ENCODE peak calls at places on chromosomes 13 and 19, in nine cellular contexts. One of them, this sample, is unnamed.

GRCh38 chr13:75550159-75550567 is 572 bp downstream of the UCHL3 start:
- DNase-seq in heart left ventricle: no peak
- DNase-seq in esophagus muscularis mucosa: no peak
- DNase-seq in esophagus squamous epithelium: no peak
- DNase-seq in lower leg skin: no peak
- DNase-seq in GM12878: no peak
- DNase-seq in vagina: no peak
- DNase-seq in sigmoid colon: no peak
- DNase-seq in NB4: peak; percentile 69
- DNase-seq in this sample: no peak

GRCh38 chr19:32558607-32559228 is 22.3 kb upstream of the PDCD5 start:
- DNase-seq in vagina: no peak
- DNase-seq in esophagus squamous epithelium: no peak
- DNase-seq in sigmoid colon: no peak
- DNase-seq in NB4: no peak
- DNase-seq in lower leg skin: peak; percentile 18
- DNase-seq in esophagus muscularis mucosa: no peak
- DNase-seq in GM12878: no peak
- DNase-seq in heart left ventricle: no peak
- DNase-seq in this sample: no peak

GRCh38 chr13:80903911-80904310 is 563.0 kb upstream of the SPRY2 start:
- DNase-seq in esophagus squamous epithelium: no peak
- DNase-seq in GM12878: no peak
- DNase-seq in NB4: no peak
- DNase-seq in heart left ventricle: no peak
- DNase-seq in sigmoid colon: no peak
- DNase-seq in esophagus muscularis mucosa: no peak
- DNase-seq in lower leg skin: no peak
- DNase-seq in vagina: no peak
- DNase-seq in this sample: no peak

GRCh38 chr19:14497347-14497921 is 1.5 kb upstream of the GIPC1 start:
- DNase-seq in esophagus muscularis mucosa: no peak
- DNase-seq in esophagus squamous epithelium: no peak
- DNase-seq in GM12878: no peak
- DNase-seq in NB4: no peak
- DNase-seq in vagina: no peak
- DNase-seq in heart left ventricle: no peak
- DNase-seq in sigmoid colon: no peak
- DNase-seq in lower leg skin: no peak
- DNase-seq in this sample: no peak

GRCh38 chr13:36998624-36999041 is 507 bp downstream of the ALG5 start:
- DNase-seq in esophagus squamous epithelium: no peak
- DNase-seq in GM12878: no peak
- DNase-seq in NB4: peak; percentile 37
- DNase-seq in lower leg skin: peak; percentile 85
- DNase-seq in vagina: no peak
- DNase-seq in heart left ventricle: no peak
- DNase-seq in sigmoid colon: no peak
- DNase-seq in esophagus muscularis mucosa: no peak
- DNase-seq in this sample: no peak

GRCh38 chr13:47794963-47795362 is 206.1 kb downstream of the SUCLA2 start:
- DNase-seq in sigmoid colon: no peak
- DNase-seq in esophagus squamous epithelium: no peak
- DNase-seq in lower leg skin: no peak
- DNase-seq in GM12878: no peak
- DNase-seq in heart left ventricle: no peak
- DNase-seq in vagina: no peak
- DNase-seq in NB4: peak; percentile 35
- DNase-seq in esophagus muscularis mucosa: no peak
- DNase-seq in this sample: no peak

GRCh38 chr19:14167013-14167593 is 30.7 kb upstream of the ASF1B start:
- DNase-seq in esophagus squamous epithelium: no peak
- DNase-seq in heart left ventricle: no peak
- DNase-seq in vagina: no peak
- DNase-seq in NB4: no peak
- DNase-seq in GM12878: no peak
- DNase-seq in lower leg skin: no peak
- DNase-seq in sigmoid colon: no peak
- DNase-seq in esophagus muscularis mucosa: no peak
- DNase-seq in this sample: no peak

GRCh38 chr13:110638814-110639806 is 23.8 kb downstream of the NAXD start:
- DNase-seq in esophagus squamous epithelium: no peak
- DNase-seq in esophagus muscularis mucosa: no peak
- DNase-seq in heart left ventricle: no peak
- DNase-seq in NB4: no peak
- DNase-seq in sigmoid colon: no peak
- DNase-seq in GM12878: no peak
- DNase-seq in vagina: no peak
- DNase-seq in lower leg skin: no peak
- DNase-seq in this sample: no peak

GRCh38 chr13:31773538-31773937 is 34.2 kb downstream of the RXFP2 start:
- DNase-seq in lower leg skin: no peak
- DNase-seq in sigmoid colon: no peak
- DNase-seq in heart left ventricle: no peak
- DNase-seq in esophagus squamous epithelium: no peak
- DNase-seq in esophagus muscularis mucosa: no peak
- DNase-seq in NB4: no peak
- DNase-seq in vagina: no peak
- DNase-seq in GM12878: no peak
- DNase-seq in this sample: no peak

GRCh38 chr19:23943411-23943810 is 28.7 kb downstream of the ZNF726 start:
- DNase-seq in vagina: no peak
- DNase-seq in NB4: no peak
- DNase-seq in sigmoid colon: no peak
- DNase-seq in GM12878: no peak
- DNase-seq in heart left ventricle: no peak
- DNase-seq in esophagus squamous epithelium: no peak
- DNase-seq in esophagus muscularis mucosa: no peak
- DNase-seq in lower leg skin: no peak
- DNase-seq in this sample: no peak

GRCh38 chr13:64640002-64640401 is 2590.1 kb downstream of the PCDH9 start:
- DNase-seq in esophagus muscularis mucosa: no peak
- DNase-seq in lower leg skin: no peak
- DNase-seq in heart left ventricle: no peak
- DNase-seq in esophagus squamous epithelium: no peak
- DNase-seq in vagina: no peak
- DNase-seq in GM12878: no peak
- DNase-seq in sigmoid colon: no peak
- DNase-seq in NB4: no peak
- DNase-seq in this sample: no peak

GRCh38 chr19:33392341-33393285 is 19.1 kb downstream of the CEBPG start:
- DNase-seq in GM12878: no peak
- DNase-seq in sigmoid colon: peak; percentile 67
- DNase-seq in vagina: no peak
- DNase-seq in NB4: no peak
- DNase-seq in esophagus muscularis mucosa: no peak
- DNase-seq in esophagus squamous epithelium: no peak
- DNase-seq in lower leg skin: peak; percentile 86
- DNase-seq in heart left ventricle: no peak
- DNase-seq in this sample: no peak

GRCh38 chr19:2567580-2567979 is 91.7 kb downstream of the GADD45B start:
- DNase-seq in vagina: no peak
- DNase-seq in lower leg skin: peak; percentile 93
- DNase-seq in esophagus squamous epithelium: no peak
- DNase-seq in esophagus muscularis mucosa: no peak
- DNase-seq in sigmoid colon: peak; percentile 85
- DNase-seq in GM12878: no peak
- DNase-seq in NB4: no peak
- DNase-seq in heart left ventricle: peak; percentile 75
- DNase-seq in this sample: no peak

GRCh38 chr13:72390909-72391308 is 336.5 kb downstream of the MZT1 start:
- DNase-seq in esophagus muscularis mucosa: no peak
- DNase-seq in sigmoid colon: no peak
- DNase-seq in lower leg skin: no peak
- DNase-seq in NB4: no peak
- DNase-seq in vagina: no peak
- DNase-seq in heart left ventricle: no peak
- DNase-seq in GM12878: no peak
- DNase-seq in esophagus squamous epithelium: no peak
- DNase-seq in this sample: no peak

GRCh38 chr19:21462540-21462939 is 42.9 kb upstream of the ZNF429 start:
- DNase-seq in NB4: no peak
- DNase-seq in lower leg skin: peak; percentile 62
- DNase-seq in esophagus muscularis mucosa: no peak
- DNase-seq in GM12878: no peak
- DNase-seq in esophagus squamous epithelium: no peak
- DNase-seq in vagina: no peak
- DNase-seq in sigmoid colon: no peak
- DNase-seq in heart left ventricle: no peak
- DNase-seq in this sample: no peak
- H3K4me3 ChIP-seq in NB4: no peak overlapping the region
- H3K4me3 ChIP-seq in lower leg skin: no peak overlapping the region
- H3K4me3 ChIP-seq in esophagus muscularis mucosa: no peak overlapping the region
- H3K4me3 ChIP-seq in GM12878: no peak overlapping the region
- H3K4me3 ChIP-seq in esophagus squamous epithelium: no peak overlapping the region
- H3K4me3 ChIP-seq in vagina: no peak overlapping the region
- H3K4me3 ChIP-seq in sigmoid colon: no peak overlapping the region
- H3K4me3 ChIP-seq in heart left ventricle: no peak overlapping the region
- H3K4me3 ChIP-seq in this sample: no peak overlapping the region

DNA sequence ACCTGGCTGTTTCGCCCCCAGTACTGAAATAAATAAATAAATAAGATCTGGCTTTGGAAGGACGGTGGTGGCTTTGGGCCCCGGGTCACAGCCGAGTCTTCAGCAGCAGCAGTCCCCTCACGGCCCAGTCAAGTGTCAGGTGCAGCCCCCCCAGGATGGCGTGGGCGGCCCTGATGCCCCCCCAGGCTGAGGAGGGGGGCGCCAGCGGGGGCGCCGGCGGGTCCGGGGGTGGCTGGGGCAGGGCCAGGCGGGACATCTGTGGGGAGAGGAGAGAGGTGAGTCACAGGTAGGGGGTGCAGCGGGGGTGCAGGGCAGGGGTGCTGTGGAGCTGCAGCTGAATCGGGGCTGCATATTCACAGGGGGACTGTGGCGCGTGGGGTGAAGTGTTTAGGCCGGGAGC is 2.9 kb upstream of the GARIN5B start:
- DNase-seq in esophagus muscularis mucosa: no peak
- DNase-seq in vagina: no peak
- DNase-seq in lower leg skin: no peak
- DNase-seq in esophagus squamous epithelium: no peak
- DNase-seq in GM12878: no peak
- DNase-seq in sigmoid colon: no peak
- DNase-seq in NB4: no peak
- DNase-seq in heart left ventricle: no peak
- DNase-seq in this sample: no peak
- TF ChIP-seq POLR2A in esophagus muscularis mucosa: no peak
- TF ChIP-seq POLR2A in vagina: no peak
- TF ChIP-seq POLR2A in lower leg skin: no peak
- TF ChIP-seq POLR2A in esophagus squamous epithelium: no peak
- TF ChIP-seq POLR2A in GM12878: no peak
- TF ChIP-seq POLR2A in sigmoid colon: no peak
- TF ChIP-seq POLR2A in NB4: no peak
- TF ChIP-seq POLR2A in heart left ventricle: no peak
- TF ChIP-seq POLR2A in this sample: no peak

GRCh38 chr19:5916201-5916708 is 2.2 kb downstream of the CAPS start:
- DNase-seq in heart left ventricle: no peak
- DNase-seq in lower leg skin: no peak
- DNase-seq in vagina: no peak
- DNase-seq in esophagus squamous epithelium: no peak
- DNase-seq in sigmoid colon: no peak
- DNase-seq in esophagus muscularis mucosa: no peak
- DNase-seq in NB4: no peak
- DNase-seq in GM12878: no peak
- DNase-seq in this sample: no peak
- H3K4me3 ChIP-seq in heart left ventricle: no peak overlapping the region
- H3K4me3 ChIP-seq in lower leg skin: no peak overlapping the region
- H3K4me3 ChIP-seq in vagina: no peak overlapping the region
- H3K4me3 ChIP-seq in esophagus squamous epithelium: no peak overlapping the region
- H3K4me3 ChIP-seq in sigmoid colon: no peak overlapping the region
- H3K4me3 ChIP-seq in esophagus muscularis mucosa: no peak overlapping the region
- H3K4me3 ChIP-seq in NB4: no peak overlapping the region
- H3K4me3 ChIP-seq in GM12878: no peak overlapping the region
- H3K4me3 ChIP-seq in this sample: no peak overlapping the region

GRCh38 chr19:6101291-6101690 is 9.0 kb downstream of the RFX2 start:
- DNase-seq in vagina: no peak
- DNase-seq in heart left ventricle: no peak
- DNase-seq in esophagus squamous epithelium: no peak
- DNase-seq in lower leg skin: no peak
- DNase-seq in sigmoid colon: no peak
- DNase-seq in GM12878: no peak
- DNase-seq in esophagus muscularis mucosa: no peak
- DNase-seq in NB4: no peak
- DNase-seq in this sample: no peak

GRCh38 chr19:6101991-6102390 is 8.3 kb downstream of the RFX2 start:
- DNase-seq in esophagus squamous epithelium: no peak
- DNase-seq in esophagus muscularis mucosa: no peak
- DNase-seq in heart left ventricle: no peak
- DNase-seq in vagina: no peak
- DNase-seq in sigmoid colon: no peak
- DNase-seq in lower leg skin: no peak
- DNase-seq in NB4: peak; percentile 53
- DNase-seq in GM12878: no peak
- DNase-seq in this sample: no peak

GRCh38 chr19:6105444-6105843 is 4.9 kb downstream of the RFX2 start:
- DNase-seq in esophagus squamous epithelium: no peak
- DNase-seq in vagina: no peak
- DNase-seq in NB4: no peak
- DNase-seq in sigmoid colon: no peak
- DNase-seq in GM12878: no peak
- DNase-seq in lower leg skin: no peak
- DNase-seq in heart left ventricle: no peak
- DNase-seq in esophagus muscularis mucosa: no peak
- DNase-seq in this sample: no peak

GRCh38 chr19:6103894-6104293 is 6.4 kb downstream of the RFX2 start:
- DNase-seq in sigmoid colon: no peak
- DNase-seq in lower leg skin: no peak
- DNase-seq in heart left ventricle: no peak
- DNase-seq in GM12878: no peak
- DNase-seq in esophagus muscularis mucosa: no peak
- DNase-seq in esophagus squamous epithelium: no peak
- DNase-seq in vagina: no peak
- DNase-seq in NB4: no peak
- DNase-seq in this sample: no peak

GRCh38 chr19:6103217-6103644 is 7.1 kb downstream of the RFX2 start:
- DNase-seq in heart left ventricle: peak; percentile 76
- DNase-seq in vagina: no peak
- DNase-seq in NB4: no peak
- DNase-seq in sigmoid colon: peak; percentile 92
- DNase-seq in GM12878: no peak
- DNase-seq in esophagus squamous epithelium: no peak
- DNase-seq in esophagus muscularis mucosa: peak; percentile 94
- DNase-seq in lower leg skin: peak; percentile 94
- DNase-seq in this sample: peak; percentile 53
- TF ChIP-seq POLR2A in heart left ventricle: no peak
- TF ChIP-seq POLR2A in vagina: no peak
- TF ChIP-seq POLR2A in NB4: no peak
- TF ChIP-seq POLR2A in sigmoid colon: no peak
- TF ChIP-seq POLR2A in GM12878: no peak
- TF ChIP-seq POLR2A in esophagus squamous epithelium: no peak
- TF ChIP-seq POLR2A in esophagus muscularis mucosa: no peak
- TF ChIP-seq POLR2A in lower leg skin: no peak
- TF ChIP-seq POLR2A in this sample: no peak

This sample was measured in tibial nerve.